ENCODE peak calls at places on chromosomes 11 and 22, in six cellular contexts. V is HCT116, J is sigmoid colon, I is AG04450, C is GM23338, F is breast epithelium. H is an unnamed sample.
A peak's percentile ranks its signal among the peaks of the same experiment; 100 is the strongest.

GRCh38 chr22:38776086-38776485 is 17.9 kb downstream of the DNAL4 start:
- DNase-seq in F (no peak), C (no peak), I (no peak), V (no peak), J (no peak), H (no peak)

GRCh38 chr11:134331565-134332188 is at the start of gene GLB1L2:
- DNase-seq in I (no peak), F (peak; percentile 70), V (peak; percentile 45), J (peak; percentile 89), C (peak; percentile 88), H (peak; percentile 43)

GRCh38 chr11:34266090-34266912 is 91.5 kb downstream of the ABTB2 start:
- DNase-seq in I (peak; percentile 84), C (no peak), V (no peak), J (peak; percentile 76), F (no peak), H (no peak)

GRCh38 chr11:123584737-123585136 is 69.7 kb downstream of the SCN3B start:
- DNase-seq in J (no peak), V (no peak), C (no peak), I (no peak), F (no peak), H (no peak)

GRCh38 chr11:66600219-66600923 is 7.4 kb downstream of the CCS start:
- DNase-seq in F (no peak), V (no peak), C (no peak), I (no peak), J (no peak), H (no peak)

GRCh38 chr11:72098741-72099140 is 4.4 kb downstream of the LAMTOR1 start:
- DNase-seq in I (no peak), V (no peak), J (no peak), C (no peak), F (no peak), H (peak; percentile 34)

GRCh38 chr22:47734511-47734910 is 972.1 kb downstream of the TBC1D22A start:
- DNase-seq in F (no peak), V (no peak), C (no peak), I (no peak), J (no peak), H (no peak)

GRCh38 chr22:29456211-29456671 is 17.9 kb downstream of the RFPL1 start:
- DNase-seq in V (no peak), F (no peak), I (no peak), C (peak; percentile 36), J (no peak), H (no peak)

GRCh38 chr11:103676413-103676812 is 360.0 kb upstream of the DDI1 start:
- DNase-seq in J (no peak), C (no peak), F (no peak), I (no peak), V (no peak), H (no peak)

GRCh38 chr11:57978686-57979531 is 44.8 kb upstream of the OR9Q1 start:
- DNase-seq in I (no peak), C (no peak), J (no peak), F (no peak), V (no peak), H (no peak)

GRCh38 chr11:44989831-44990566 is 39.3 kb upstream of the TP53I11 start:
- DNase-seq in I (no peak), J (peak; percentile 86), C (no peak), F (no peak), V (no peak), H (peak; percentile 15)

GRCh38 chr11:131246589-131247164 is 123.7 kb upstream of the NTM start:
- DNase-seq in J (no peak), I (no peak), F (no peak), C (peak; percentile 93), V (no peak), H (no peak)

GRCh38 chr11:2590951-2591754 is 108.6 kb downstream of the KCNQ1OT1 start:
- DNase-seq in C (no peak), J (peak; percentile 50), F (no peak), V (no peak), I (no peak), H (no peak)

GRCh38 chr11:134755535-134755934 is 343.5 kb upstream of the B3GAT1 start:
- DNase-seq in V (no peak), C (no peak), F (no peak), I (no peak), J (no peak), H (no peak)

GRCh38 chr22:20319041-20319744 is 667 bp downstream of the DGCR6L start:
- DNase-seq in F (no peak), J (peak; percentile 60), C (peak; percentile 65), V (no peak), I (no peak), H (no peak)

GRCh38 chr11:2320591-2321310 is 18.9 kb downstream of the TSPAN32 start:
- DNase-seq in V (no peak), I (no peak), J (no peak), C (no peak), F (peak; percentile 44), H (no peak)

GRCh38 chr11:78256962-78257361 is 68.2 kb downstream of the USP35 start:
- DNase-seq in J (peak; percentile 88), V (no peak), F (peak; percentile 53), C (no peak), I (peak; percentile 66), H (peak; percentile 26)

GRCh38 chr11:103086461-103086860 is 5.5 kb downstream of the DCUN1D5 start:
- DNase-seq in J (no peak), C (no peak), F (no peak), I (no peak), V (no peak), H (no peak)

GRCh38 chr11:71364176-71364671 is 84.0 kb downstream of the DHCR7 start:
- DNase-seq in C (no peak), I (no peak), V (no peak), J (no peak), F (no peak), H (no peak)

GRCh38 chr11:75733346-75734107 is 15.9 kb downstream of the MOGAT2 start:
- DNase-seq in C (no peak), J (no peak), F (no peak), I (no peak), V (no peak), H (peak; percentile 36)

GRCh38 chr11:118757881-118758399 is 33.0 kb downstream of the DDX6 start:
- DNase-seq in V (no peak), F (no peak), J (no peak), I (no peak), C (no peak), H (no peak)
- H3K4me3 ChIP-seq in V (no peak overlapping the region), F (no peak overlapping the region), J (no peak overlapping the region), I (no peak overlapping the region), C (no peak overlapping the region), H (no peak overlapping the region)

GRCh38 chr22:45007247-45007945 is 2.4 kb downstream of the PHF21B start:
- DNase-seq in C (peak; percentile 87), V (no peak), J (no peak), I (no peak), F (no peak), H (no peak)

GRCh38 chr22:45008853-45009751 is 703 bp downstream of the PHF21B start:
- DNase-seq in V (no peak), C (peak; percentile 39), I (no peak), F (no peak), J (no peak), H (no peak)

GRCh38 chr22:45006873-45007246 is 2.9 kb downstream of the PHF21B start:
- DNase-seq in F (no peak), C (peak; percentile 88), I (no peak), V (no peak), J (peak; percentile 71), H (no peak)

GRCh38 chr22:45007946-45008852 is 1.6 kb downstream of the PHF21B start:
- DNase-seq in F (no peak), C (peak; percentile 82), J (no peak), I (no peak), V (no peak), H (no peak)

DNA sequence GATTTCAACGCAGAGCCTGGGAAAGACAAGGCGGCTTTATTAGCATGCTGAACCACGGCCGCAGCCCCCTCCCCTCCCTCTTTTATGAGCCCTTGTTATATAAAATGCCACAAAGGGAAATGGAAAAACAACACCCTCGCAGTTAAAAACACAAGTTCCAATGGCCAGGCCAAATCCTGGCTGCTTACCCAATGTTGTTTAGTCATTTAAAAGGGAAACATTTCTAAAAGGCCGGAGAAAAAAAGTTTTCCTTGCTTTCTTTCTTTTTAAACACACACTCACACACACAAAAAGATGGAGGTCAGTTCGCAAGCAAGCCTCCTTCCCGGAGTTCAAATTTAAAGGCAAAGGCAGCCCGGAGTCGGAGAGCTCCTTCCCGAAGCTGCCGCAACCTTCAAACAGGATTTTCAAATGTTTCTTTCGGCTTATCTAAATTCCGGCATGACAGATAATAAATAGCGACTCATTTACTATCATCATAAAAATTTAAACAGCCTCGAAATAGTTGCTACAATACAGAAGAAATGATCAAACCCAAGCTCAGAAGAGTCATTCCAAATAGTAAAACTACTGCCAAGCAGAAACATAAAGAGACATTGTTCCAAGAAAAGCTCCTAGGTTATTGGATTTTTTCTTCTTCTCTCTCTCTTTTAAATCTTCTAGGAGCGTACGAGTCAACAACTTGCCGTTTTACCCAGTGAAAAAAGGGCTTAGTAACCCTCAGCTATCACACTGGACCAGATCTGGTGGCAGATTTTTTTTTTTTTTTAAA is 3.5 kb downstream of the PHF21B start:
- DNase-seq in J (no peak), I (no peak), C (peak; percentile 28), F (no peak), V (no peak), H (no peak)
- H3K4me3 ChIP-seq in J (peak overlapping the region; percentile 41), I (no peak overlapping the region), C (peak overlapping the region; percentile 63), F (peak overlapping the region; percentile 74), V (no peak overlapping the region), H (peak overlapping the region; percentile 54)

GRCh38 chr11:68546555-68546954 is 86.0 kb downstream of the PPP6R3 start:
- DNase-seq in C (no peak), J (no peak), I (no peak), V (no peak), F (no peak), H (no peak)
- H3K4me3 ChIP-seq in C (no peak overlapping the region), J (no peak overlapping the region), I (no peak overlapping the region), V (no peak overlapping the region), F (no peak overlapping the region), H (no peak overlapping the region)

GRCh38 chr22:42644422-42645340 is 4.3 kb upstream of the ATP5MGL start:
- DNase-seq in J (peak; percentile 87), V (no peak), I (no peak), C (no peak), F (no peak), H (peak; percentile 59)

GRCh38 chr22:42643632-42644421 is 3.4 kb upstream of the ATP5MGL start:
- DNase-seq in I (no peak), C (no peak), J (no peak), V (no peak), F (no peak), H (no peak)

GRCh38 chr22:42645938-42646568 is 3.1 kb downstream of the CYB5R3 start:
- DNase-seq in V (no peak), I (no peak), F (no peak), J (no peak), C (no peak), H (no peak)

GRCh38 chr22:42646569-42647525 is 2.3 kb downstream of the CYB5R3 start:
- DNase-seq in I (no peak), F (no peak), J (no peak), V (no peak), C (no peak), H (peak; percentile 58)

DNA sequence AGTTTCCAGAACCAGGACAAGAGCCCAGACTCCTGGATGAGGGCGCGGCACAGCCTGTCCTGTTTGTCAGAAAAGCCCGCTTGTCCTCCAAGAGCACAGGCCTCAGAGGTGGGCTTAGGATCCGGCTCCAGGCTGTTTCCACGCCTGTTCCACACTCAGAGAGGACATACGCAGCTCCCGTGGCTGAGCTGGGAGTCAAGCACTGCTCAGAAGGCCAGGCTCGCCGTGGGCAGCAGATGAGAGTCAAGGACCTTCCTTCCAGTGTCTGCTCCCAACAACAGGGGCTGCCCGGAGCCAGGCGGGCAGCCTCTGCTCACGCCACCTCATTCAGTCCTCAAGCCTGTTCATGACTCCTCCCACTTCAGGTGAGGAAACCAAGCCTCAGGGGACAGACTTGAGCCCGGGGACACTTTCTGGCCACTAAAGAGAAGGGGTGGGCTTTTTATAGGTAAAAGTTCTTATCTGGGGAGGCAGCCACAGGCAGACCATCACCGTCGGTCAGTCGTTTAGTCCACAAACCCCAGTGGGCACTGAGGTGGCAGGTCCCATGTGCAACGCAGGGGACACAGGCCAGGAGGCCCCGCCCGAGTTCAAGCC is 3.8 kb downstream of the CYB5R3 start:
- DNase-seq in I (no peak), C (no peak), V (no peak), J (no peak), F (no peak), H (no peak)
- H3K4me3 ChIP-seq in I (no peak overlapping the region), C (no peak overlapping the region), V (no peak overlapping the region), J (peak overlapping the region; percentile 22), F (peak overlapping the region; percentile 63), H (peak overlapping the region; percentile 49)

H was measured in gastrocnemius medialis.